ENCODE peak calls at places on chromosomes 12 and 14, in five cellular contexts. T is mesendoderm; J is left ventricle myocardium inferior; L is CD8-positive, alpha-beta memory T cell; K is breast epithelium. O is an unnamed sample. For H3K4me1, the result is how much of the 10 kb centered on the place peaks cover.

GRCh38 chr12:25769076-25769945 is 189.2 kb upstream of the RASSF8 start:
- DNase-seq in K (no peak), L (no peak), J (no peak), T (no peak), O (no peak)

GRCh38 chr12:94305293-94305957 is 154.2 kb downstream of the CEP83 start:
- DNase-seq in L (no peak), K (no peak), J (no peak), T (peak), O (no peak)

GRCh38 chr12:131618303-131618658 is 92.6 kb upstream of the SFSWAP start:
- DNase-seq in K (no peak), T (peak), L (no peak), J (no peak), O (no peak)

GRCh38 chr14:70811065-70811464 is 1.8 kb upstream of the MAP3K9 start:
- DNase-seq in J (no peak), L (no peak), K (no peak), T (no peak), O (no peak)

GRCh38 chr14:104086210-104086660 is 735 bp downstream of the ASPG start:
- DNase-seq in J (peak), L (no peak), K (no peak), T (no peak), O (no peak)

GRCh38 chr12:60269611-60270269 is 673.9 kb downstream of the SLC16A7 start:
- DNase-seq in K (no peak), T (no peak), L (no peak), J (no peak), O (no peak)

GRCh38 chr14:85175556-85175955 is 354.4 kb upstream of the FLRT2 start:
- DNase-seq in L (no peak), K (no peak), T (no peak), J (no peak), O (no peak)

GRCh38 chr14:59189281-59189821 is 884 bp downstream of the DAAM1 start:
- DNase-seq in L (peak), J (no peak), T (peak), K (peak), O (no peak)

GRCh38 chr12:48002179-48002601 is 2.1 kb downstream of the COL2A1 start:
- DNase-seq in L (no peak), J (no peak), K (no peak), T (peak), O (no peak)

GRCh38 chr14:24080888-24081738 is 9.8 kb downstream of the CPNE6 start:
- DNase-seq in L (peak), J (peak), K (no peak), T (peak), O (no peak)

GRCh38 chr12:94561943-94562411 is 88.4 kb downstream of the TMCC3 start:
- DNase-seq in J (peak), L (no peak), K (peak), T (no peak), O (no peak)

GRCh38 chr14:23557521-23557920 is 1.4 kb downstream of the THTPA start:
- DNase-seq in K (no peak), J (no peak), L (no peak), T (no peak), O (no peak)

GRCh38 chr12:22255097-22255496 is 79.4 kb downstream of the ST8SIA1 start:
- DNase-seq in J (no peak), T (peak), K (no peak), L (no peak), O (no peak)

GRCh38 chr12:43309845-43310405 is 242.1 kb downstream of the ADAMTS20 start:
- DNase-seq in T (no peak), J (no peak), L (no peak), K (no peak), O (no peak)

GRCh38 chr14:70018713-70019201 is 139.5 kb downstream of the SMOC1 start:
- DNase-seq in K (peak), T (no peak), J (peak), L (no peak), O (no peak)

GRCh38 chr12:107594995-107595394 is 90.6 kb upstream of the PWP1 start:
- DNase-seq in L (no peak), T (no peak), J (no peak), K (no peak), O (no peak)

GRCh38 chr14:72613196-72613974 is 280.5 kb downstream of the DPF3 start:
- DNase-seq in K (no peak), J (peak), L (no peak), T (no peak), O (no peak)

GRCh38 chr12:42284876-42285275 is 41.0 kb downstream of the ZCRB1 start:
- DNase-seq in L (no peak), J (no peak), T (no peak), K (no peak), O (no peak)

GRCh38 chr12:50537538-50537919 is 32.7 kb downstream of the DIP2B start:
- DNase-seq in L (no peak), T (no peak), J (no peak), K (no peak), O (no peak)

GRCh38 chr12:38279756-38280155 is 36.8 kb upstream of the ALG10B start:
- DNase-seq in T (no peak), K (no peak), L (no peak), J (no peak), O (no peak)

GRCh38 chr12:107385518-107385917 is 292.2 kb upstream of the CRY1 start:
- DNase-seq in T (no peak), K (peak), L (no peak), J (no peak), O (no peak)

GRCh38 chr12:103268831-103269514 is 226.8 kb downstream of the C12orf42 start:
- DNase-seq in T (no peak), K (no peak), J (no peak), L (no peak), O (no peak)

GRCh38 chr14:101858791-101859537 is 97.5 kb downstream of the PPP2R5C start:
- DNase-seq in L (no peak), K (no peak), J (peak), T (no peak), O (no peak)

GRCh38 chr14:71688576-71688975 is 243.7 kb upstream of the RGS6 start:
- DNase-seq in K (no peak), T (no peak), J (no peak), L (no peak), O (no peak)

GRCh38 chr14:70709726-70710382 is 68.1 kb downstream of the TTC9 start:
- DNase-seq in J (no peak), L (no peak), K (no peak), T (peak), O (no peak)

GRCh38 chr14:74954947-74955228 is 509 bp downstream of the PGF start:
- DNase-seq in K (no peak), T (no peak), L (no peak), J (no peak), O (no peak)
- H3K27ac ChIP-seq in K (peak), T (no peak), L (no peak), J (peak), O (no peak)

DNA sequence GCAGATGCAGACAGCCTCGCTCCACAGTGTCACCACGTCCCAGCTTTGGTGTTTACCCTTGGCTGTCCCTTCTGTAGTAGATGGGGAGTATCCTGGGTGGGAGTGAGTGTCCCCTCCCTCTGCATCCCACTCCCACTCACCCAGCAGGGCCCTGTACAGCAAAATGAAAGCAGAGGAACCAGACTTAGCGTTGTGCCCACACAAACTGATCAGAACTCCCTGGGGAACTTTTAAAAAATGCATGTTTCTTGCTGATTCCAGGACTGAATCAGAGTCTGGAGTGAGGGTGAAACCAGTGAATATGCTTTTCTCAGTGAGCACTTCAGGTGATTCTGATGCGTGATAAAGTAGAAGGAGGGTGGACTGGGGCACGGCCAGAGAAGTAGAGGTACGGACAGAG is 2.9 kb downstream of the ACVRL1 start:
- DNase-seq in J (no peak), K (no peak), L (no peak), T (no peak), O (no peak)
- H3K4me3 ChIP-seq in J (peak), K (no peak), L (no peak), T (no peak), O (no peak)

GRCh38 chr14:97024300-97024699 is 227.1 kb downstream of the VRK1 start:
- DNase-seq in K (no peak), J (no peak), L (no peak), T (no peak), O (no peak)

GRCh38 chr14:97027256-97027999 is 230.2 kb downstream of the VRK1 start:
- DNase-seq in J (no peak), L (no peak), T (no peak), K (no peak), O (no peak)

GRCh38 chr14:97028382-97028781 is 231.2 kb downstream of the VRK1 start:
- DNase-seq in L (no peak), J (no peak), T (no peak), K (no peak), O (no peak)

GRCh38 chr14:97022741-97023140 is 225.6 kb downstream of the VRK1 start:
- DNase-seq in K (no peak), J (no peak), L (no peak), T (no peak), O (no peak)

GRCh38 chr14:97025722-97026121 is 228.5 kb downstream of the VRK1 start:
- DNase-seq in T (no peak), K (no peak), L (no peak), J (no peak), O (no peak)
- H3K4me1 ChIP-seq in T (under half), K (under half), L (under half), J (under half), O (under half)

DNA sequence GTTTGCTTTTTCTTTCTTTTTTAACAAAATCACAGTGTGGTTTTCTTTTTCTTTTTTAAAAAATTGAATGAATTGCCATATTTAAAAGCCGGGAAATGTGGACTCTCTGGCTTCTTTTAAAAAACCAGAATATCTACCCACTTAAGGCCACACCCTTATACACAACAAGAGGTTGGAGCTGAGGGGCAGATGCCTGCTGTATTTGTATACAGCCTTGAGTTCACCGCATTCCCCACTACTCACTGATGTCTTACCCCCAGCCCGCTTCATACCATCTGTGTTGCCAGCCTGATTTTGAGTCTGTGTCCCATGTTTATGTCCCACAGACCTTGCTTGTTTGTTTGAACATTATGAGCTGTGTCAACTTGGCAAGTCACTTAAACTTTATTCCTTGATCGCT is 14.3 kb downstream of the JDP2 start:
- DNase-seq in K (no peak), J (no peak), T (no peak), L (no peak), O (no peak)
- H3K27ac ChIP-seq in K (peak), J (peak), T (no peak), L (no peak), O (no peak)

DNA sequence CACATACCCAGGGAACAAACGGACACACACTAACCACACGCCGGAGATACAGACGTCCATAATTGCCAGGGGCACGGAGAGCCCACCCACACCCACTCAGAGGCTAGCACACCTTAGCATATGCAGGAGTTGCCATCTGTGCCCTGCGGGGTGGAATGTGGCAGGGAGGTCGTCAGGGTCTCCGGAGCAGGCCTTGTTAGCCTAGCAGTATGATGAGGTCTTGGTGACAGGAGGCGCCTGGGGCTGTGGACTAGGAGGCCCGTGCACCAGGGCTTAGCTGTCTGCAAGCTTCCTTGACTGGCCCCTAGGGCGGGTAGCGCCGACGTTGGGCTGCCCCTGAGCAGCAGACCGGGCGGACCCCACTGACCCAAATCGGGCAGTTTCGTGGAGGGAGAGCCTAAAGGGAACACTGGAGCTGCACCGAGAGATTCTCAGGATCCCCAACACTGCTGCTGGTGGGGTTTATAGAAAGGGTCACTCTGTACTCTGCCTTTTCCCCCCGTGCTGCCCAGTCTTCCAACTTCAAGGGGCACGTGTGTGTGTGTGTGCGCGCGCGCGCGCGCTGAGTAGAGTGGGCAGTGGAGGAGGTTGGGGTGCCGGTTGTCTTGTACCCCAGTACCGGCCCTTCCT is 9.9 kb downstream of the STAC3 start:
- DNase-seq in T (peak), J (no peak), K (no peak), L (no peak), O (no peak)
- H3K4me3 ChIP-seq in T (no peak), J (peak), K (peak), L (peak), O (no peak)

GRCh38 chr12:120833849-120834248 is 70.3 kb downstream of the SPPL3 start:
- DNase-seq in K (no peak), T (no peak), J (no peak), L (no peak), O (no peak)

GRCh38 chr12:120836119-120836684 is 68.0 kb downstream of the SPPL3 start:
- DNase-seq in J (no peak), L (no peak), K (no peak), T (no peak), O (no peak)

GRCh38 chr12:120835657-120836056 is 68.5 kb downstream of the SPPL3 start:
- DNase-seq in L (no peak), K (no peak), T (no peak), J (no peak), O (no peak)

GRCh38 chr12:120834489-120835303 is 69.5 kb downstream of the SPPL3 start:
- DNase-seq in K (no peak), J (no peak), T (no peak), L (no peak), O (no peak)

GRCh38 chr12:120835304-120835612 is 68.9 kb downstream of the SPPL3 start:
- DNase-seq in L (no peak), J (no peak), T (no peak), K (no peak), O (no peak)
- H3K4me1 ChIP-seq in L (half or more), J (half or more), T (under half), K (under half), O (under half)

GRCh38 chr14:81125536-81125935 is 95.2 kb downstream of the GTF2A1 start:
- DNase-seq in L (no peak), T (no peak), K (no peak), J (no peak), O (no peak)

GRCh38 chr14:81132492-81132891 is 88.3 kb downstream of the GTF2A1 start:
- DNase-seq in L (no peak), T (no peak), K (no peak), J (no peak), O (no peak)

GRCh38 chr14:81127785-81128184 is 93.0 kb downstream of the GTF2A1 start:
- DNase-seq in T (no peak), K (no peak), J (no peak), L (no peak), O (no peak)

GRCh38 chr14:81129242-81129641 is 91.5 kb downstream of the GTF2A1 start:
- DNase-seq in L (no peak), K (no peak), T (no peak), J (no peak), O (no peak)
- H3K27ac ChIP-seq in L (no peak), K (no peak), T (no peak), J (no peak), O (no peak)

DNA sequence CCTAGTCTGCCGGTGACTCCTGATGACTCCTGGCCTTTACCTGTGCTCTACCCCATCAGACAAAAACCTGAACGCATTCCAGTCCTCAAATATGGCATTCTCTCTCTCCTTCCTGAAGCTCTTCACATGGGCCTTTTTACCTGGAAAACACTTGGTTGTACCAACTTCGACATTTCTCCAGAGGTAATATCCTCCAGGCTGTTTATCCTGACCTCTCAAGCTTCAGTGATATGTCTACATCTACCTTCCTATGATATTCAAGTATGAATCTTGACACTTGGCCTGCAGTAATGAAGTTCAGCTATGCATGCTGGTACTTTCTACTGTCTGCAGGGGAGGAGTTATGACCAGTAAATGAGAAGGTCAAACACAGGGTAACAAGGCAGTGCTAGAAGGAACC is 901.8 kb downstream of the VRK1 start:
- DNase-seq in J (no peak), T (no peak), K (no peak), L (no peak), O (no peak)
- H3K4me3 ChIP-seq in J (no peak), T (no peak), K (no peak), L (no peak), O (no peak)

GRCh38 chr14:55581011-55581806 is 1.2 kb downstream of the KTN1 start:
- DNase-seq in K (peak), J (peak), T (peak), L (peak), O (no peak)
- H3K4me1 ChIP-seq in K (under half), J (half or more), T (under half), L (half or more), O (under half)

O was measured in iPS DF 6.9.